ENCODE peak calls at places on chromosomes 12 and 14, in eight cellular contexts. M is AG04450; V is CD4-positive, CD25-positive, alpha-beta regulatory T cell; G is AG04449; T is HL-60; N is choroid plexus epithelial cell; S is left ventricle myocardium inferior; A is skeletal muscle cell. D is an unnamed sample.

GRCh38 chr12:1122803-1123202 is 131.8 kb downstream of the ERC1 start:
- DNase-seq in V (peak; percentile 55), A (no peak), N (peak; percentile 38), T (peak; percentile 79), S (no peak), G (no peak), M (no peak), D (no peak)

GRCh38 chr14:77208266-77208978 is 26.8 kb downstream of the TMEM63C start:
- DNase-seq in T (peak; percentile 9), M (peak; percentile 33), S (peak; percentile 69), A (peak; percentile 10), N (peak; percentile 65), G (peak; percentile 3), V (peak; percentile 30), D (peak; percentile 54)

GRCh38 chr14:37870947-37871346 is 275.5 kb downstream of the TTC6 start:
- DNase-seq in A (no peak), N (no peak), G (no peak), S (no peak), T (no peak), M (no peak), V (no peak), D (no peak)

GRCh38 chr14:70663707-70664179 is 22.0 kb downstream of the TTC9 start:
- DNase-seq in S (no peak), A (no peak), N (peak; percentile 72), V (no peak), M (no peak), T (no peak), G (no peak), D (peak; percentile 51)

GRCh38 chr14:53581497-53581896 is 375.1 kb downstream of the BMP4 start:
- DNase-seq in M (no peak), N (no peak), T (no peak), A (no peak), S (no peak), V (no peak), G (no peak), D (no peak)

GRCh38 chr12:109871678-109872314 is 8.5 kb downstream of the GLTP start:
- DNase-seq in N (peak; percentile 22), V (no peak), T (no peak), S (no peak), A (no peak), G (no peak), M (no peak), D (peak; percentile 48)

GRCh38 chr12:64124511-64125197 is 97.4 kb downstream of the KICS2 start:
- DNase-seq in S (no peak), N (peak; percentile 72), V (no peak), T (no peak), A (no peak), G (no peak), M (no peak), D (no peak)

GRCh38 chr12:121812320-121812871 is 8.6 kb downstream of the SETD1B start:
- DNase-seq in S (peak; percentile 83), V (no peak), N (peak; percentile 84), M (no peak), G (no peak), A (no peak), T (peak; percentile 73), D (peak; percentile 87)

GRCh38 chr14:64649383-64649998 is 54.7 kb upstream of the PLEKHG3 start:
- DNase-seq in N (peak; percentile 93), A (peak; percentile 94), T (no peak), S (no peak), M (no peak), G (no peak), V (no peak), D (peak; percentile 67)

GRCh38 chr12:71438670-71439361 is 782 bp upstream of the LGR5 start:
- DNase-seq in M (no peak), G (no peak), A (no peak), N (peak; percentile 25), T (no peak), V (no peak), S (no peak), D (peak; percentile 57)
- H3K4me3 ChIP-seq in M (no peak overlapping the region), G (peak overlapping the region; percentile 57), A (peak overlapping the region; percentile 54), N (no peak overlapping the region), T (no peak overlapping the region), V (peak overlapping the region; percentile 32), S (peak overlapping the region; percentile 62), D (peak overlapping the region; percentile 36)

DNA sequence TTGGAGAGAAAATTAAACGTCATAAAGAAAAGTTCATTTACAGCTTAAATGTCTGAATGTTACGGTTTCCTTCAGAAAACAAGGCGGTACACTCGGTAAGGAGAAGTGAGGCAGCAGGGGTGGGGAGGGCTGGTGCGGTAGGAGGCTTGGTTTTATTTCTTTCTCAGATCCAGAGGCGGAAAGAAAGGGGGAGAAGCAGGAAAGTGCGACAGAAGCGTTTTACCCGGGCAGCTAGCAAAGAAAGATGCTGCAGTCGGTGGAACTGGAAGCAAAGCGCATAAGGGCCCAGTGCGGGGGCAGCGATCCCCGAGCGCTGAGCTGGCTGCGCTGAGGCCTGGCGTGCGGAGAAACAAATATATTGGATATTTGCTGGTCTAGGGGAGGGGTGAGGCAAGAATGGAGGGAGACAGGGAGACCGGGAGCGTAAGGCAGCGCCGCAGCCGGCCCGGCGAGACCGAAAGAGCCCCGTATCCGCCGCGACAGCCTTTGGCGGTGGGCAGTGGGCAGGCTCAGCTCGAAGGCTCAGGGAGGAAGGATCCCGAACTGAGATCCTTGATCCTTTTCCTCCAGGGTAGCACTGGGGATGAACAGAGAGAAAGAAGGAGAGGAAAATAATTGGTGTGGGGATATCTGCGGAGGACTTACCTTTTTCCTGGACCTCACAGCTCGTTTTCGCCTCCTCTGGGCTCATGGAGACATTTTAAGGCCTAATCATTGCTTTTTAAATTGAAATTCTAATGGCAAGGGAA is 6.4 kb upstream of the HOXC11 start:
- DNase-seq in G (no peak), T (no peak), N (no peak), S (no peak), V (no peak), M (no peak), A (no peak), D (peak; percentile 77)
- H3K4me3 ChIP-seq in G (peak overlapping the region; percentile 73), T (no peak overlapping the region), N (no peak overlapping the region), S (peak overlapping the region; percentile 3), V (no peak overlapping the region), M (no peak overlapping the region), A (peak overlapping the region; percentile 74), D (peak overlapping the region; percentile 65)

DNA sequence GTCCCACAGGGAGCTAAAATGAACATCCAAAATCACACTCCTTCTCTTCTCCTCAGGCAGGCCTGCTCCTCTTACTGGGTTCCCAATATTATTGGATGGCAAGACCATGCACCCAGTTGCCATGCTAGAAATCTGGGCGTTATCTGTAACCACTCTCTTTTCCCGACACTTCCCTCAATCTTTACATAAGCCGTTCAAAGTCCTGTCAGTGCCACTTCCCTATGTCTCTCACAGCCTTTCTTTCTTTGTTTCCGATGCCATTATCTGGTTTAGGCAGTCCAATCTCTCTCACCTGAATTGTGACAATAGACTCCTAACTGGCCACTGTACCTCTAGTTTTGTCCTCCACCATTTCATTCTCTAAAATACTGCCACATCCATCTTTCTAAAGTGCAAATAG is 24.1 kb downstream of the SNRPF start:
- DNase-seq in M (no peak), G (no peak), S (no peak), T (no peak), A (no peak), V (no peak), N (no peak), D (no peak)
- H3K4me3 ChIP-seq in M (no peak overlapping the region), G (no peak overlapping the region), S (no peak overlapping the region), T (no peak overlapping the region), A (no peak overlapping the region), V (no peak overlapping the region), N (no peak overlapping the region), D (no peak overlapping the region)

DNA sequence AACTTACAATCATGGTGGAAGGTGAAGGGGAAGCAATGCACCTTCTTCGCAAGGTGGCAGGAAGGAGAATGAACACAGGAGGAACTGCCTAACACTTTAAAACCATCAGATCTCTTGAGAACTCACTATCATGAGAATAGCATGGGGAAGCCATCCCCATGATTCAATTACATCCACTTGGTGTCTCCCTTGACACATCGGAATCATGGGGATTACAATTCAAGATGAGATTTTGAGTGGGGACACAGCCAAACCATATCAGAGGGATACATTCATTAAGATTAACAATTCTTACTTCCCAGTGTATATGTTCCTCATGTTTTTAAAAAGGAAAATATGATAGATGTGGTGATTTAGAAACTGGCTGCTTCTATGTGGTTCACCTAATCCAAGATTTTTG is 117.9 kb downstream of the PDE3A start:
- DNase-seq in V (no peak), S (no peak), T (no peak), G (no peak), N (peak; percentile 70), A (no peak), M (no peak), D (no peak)
- H3K4me3 ChIP-seq in V (no peak overlapping the region), S (no peak overlapping the region), T (no peak overlapping the region), G (no peak overlapping the region), N (no peak overlapping the region), A (no peak overlapping the region), M (no peak overlapping the region), D (no peak overlapping the region)

DNA sequence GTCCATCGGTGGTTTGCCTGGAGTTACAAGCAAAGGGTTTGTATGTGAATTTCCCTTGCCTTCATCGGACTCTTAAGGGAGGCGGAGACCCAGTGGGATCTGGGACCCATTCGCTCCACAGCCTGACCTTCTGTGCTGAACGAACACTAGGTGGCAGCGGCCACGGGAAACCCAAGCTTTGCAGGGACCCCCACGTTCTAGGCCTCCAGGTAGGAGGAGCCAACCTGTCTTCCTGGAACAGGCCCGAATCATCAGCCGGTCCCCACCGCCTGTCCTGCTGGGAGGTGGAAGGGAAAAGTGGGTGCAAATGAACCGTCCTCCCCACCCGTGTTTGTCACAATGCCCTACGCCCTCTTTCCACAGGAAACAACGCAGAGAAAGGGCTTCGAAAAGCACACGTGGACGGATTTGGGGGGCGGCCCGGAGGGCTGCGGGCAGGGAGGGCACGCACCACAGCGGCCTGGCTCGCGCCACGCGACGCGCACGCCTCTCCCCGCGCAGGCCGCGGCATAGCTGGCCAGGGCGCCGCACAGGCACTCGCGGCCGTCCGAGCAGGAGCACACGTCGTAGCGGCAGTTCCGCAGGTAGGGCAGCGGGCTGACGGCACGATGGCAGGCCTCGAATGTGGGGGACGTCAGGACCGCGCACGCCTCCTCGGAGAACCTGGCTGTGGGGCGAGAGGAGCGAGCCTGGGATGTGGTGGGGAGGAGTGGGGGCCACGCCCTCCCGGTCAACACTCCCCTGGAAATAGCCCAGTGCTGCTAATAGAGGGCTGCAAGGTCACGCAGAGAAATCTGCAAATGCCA is 67.9 kb downstream of the VWF start:
- DNase-seq in V (no peak), T (no peak), A (no peak), S (no peak), G (no peak), N (no peak), M (no peak), D (no peak)
- H3K4me3 ChIP-seq in V (no peak overlapping the region), T (no peak overlapping the region), A (no peak overlapping the region), S (peak overlapping the region; percentile 29), G (no peak overlapping the region), N (no peak overlapping the region), M (no peak overlapping the region), D (no peak overlapping the region)

GRCh38 chr14:61104358-61104757 is 123.3 kb downstream of the SLC38A6 start:
- DNase-seq in A (no peak), S (no peak), G (no peak), M (no peak), N (peak; percentile 46), V (no peak), T (no peak), D (no peak)
- H3K4me3 ChIP-seq in A (no peak overlapping the region), S (no peak overlapping the region), G (no peak overlapping the region), M (no peak overlapping the region), N (no peak overlapping the region), V (no peak overlapping the region), T (no peak overlapping the region), D (no peak overlapping the region)

GRCh38 chr12:56053407-56053893 is 11.7 kb downstream of the RPS26 start:
- DNase-seq in N (no peak), V (no peak), S (no peak), M (no peak), T (no peak), A (no peak), G (no peak), D (no peak)
- H3K4me3 ChIP-seq in N (no peak overlapping the region), V (no peak overlapping the region), S (no peak overlapping the region), M (no peak overlapping the region), T (no peak overlapping the region), A (no peak overlapping the region), G (no peak overlapping the region), D (no peak overlapping the region)